ENCODE peak calls at places on chromosome 20, in ten cellular contexts. O is AG04450, X is cardiac muscle cell, F is lower lobe of right lung, T is tibial nerve, L is breast epithelium, K is pancreas, Z is sigmoid colon, E is iPS DF 6.9, S is neural progenitor cell. A is an unnamed sample.

GRCh38 chr20:11869641-11870040 is 48.1 kb upstream of the BTBD3 start:
- DNase-seq in L (no peak), K (no peak), T (no peak), X (no peak), O (no peak), S (no peak), F (no peak), Z (no peak), E (no peak), A (no peak)

GRCh38 chr20:37318046-37318445 is 27.9 kb upstream of the SRC start:
- DNase-seq in K (no peak), S (no peak), F (no peak), T (no peak), X (no peak), E (no peak), L (no peak), O (no peak), Z (no peak), A (no peak)

GRCh38 chr20:37668166-37668565 is 25.7 kb upstream of the CTNNBL1 start:
- DNase-seq in Z (no peak), L (no peak), K (no peak), X (no peak), F (no peak), O (no peak), T (no peak), E (no peak), S (no peak), A (no peak)

GRCh38 chr20:52457826-52458225 is 266.2 kb upstream of the ZFP64 start:
- DNase-seq in Z (no peak), F (no peak), X (no peak), L (no peak), K (no peak), E (no peak), S (no peak), T (no peak), O (no peak), A (no peak)

GRCh38 chr20:32507998-32508774 is 76.9 kb downstream of the NOL4L start:
- DNase-seq in F (no peak), O (no peak), T (no peak), E (no peak), K (no peak), X (no peak), S (no peak), Z (no peak), L (no peak), A (no peak)

GRCh38 chr20:50172347-50173013 is 18.1 kb upstream of the CEBPB start:
- DNase-seq in F (peak; percentile 92), S (peak; percentile 90), K (peak; percentile 85), O (no peak), Z (peak; percentile 96), L (peak; percentile 61), T (peak; percentile 71), X (peak; percentile 83), E (peak; percentile 81), A (no peak)

GRCh38 chr20:20231528-20232298 is 136.2 kb upstream of the INSM1 start:
- DNase-seq in Z (no peak), T (no peak), E (no peak), L (no peak), F (no peak), X (no peak), K (no peak), S (no peak), O (no peak), A (no peak)

GRCh38 chr20:32966382-32966781 is 37.9 kb downstream of the SUN5 start:
- DNase-seq in L (no peak), O (no peak), T (no peak), E (no peak), Z (peak; percentile 40), F (no peak), X (no peak), S (no peak), K (no peak), A (no peak)

GRCh38 chr20:37901667-37902503 is 1.0 kb upstream of the VSTM2L start:
- DNase-seq in F (no peak), L (peak; percentile 19), S (peak; percentile 82), X (peak; percentile 73), T (no peak), Z (no peak), O (peak; percentile 3), E (no peak), K (no peak), A (no peak)

DNA sequence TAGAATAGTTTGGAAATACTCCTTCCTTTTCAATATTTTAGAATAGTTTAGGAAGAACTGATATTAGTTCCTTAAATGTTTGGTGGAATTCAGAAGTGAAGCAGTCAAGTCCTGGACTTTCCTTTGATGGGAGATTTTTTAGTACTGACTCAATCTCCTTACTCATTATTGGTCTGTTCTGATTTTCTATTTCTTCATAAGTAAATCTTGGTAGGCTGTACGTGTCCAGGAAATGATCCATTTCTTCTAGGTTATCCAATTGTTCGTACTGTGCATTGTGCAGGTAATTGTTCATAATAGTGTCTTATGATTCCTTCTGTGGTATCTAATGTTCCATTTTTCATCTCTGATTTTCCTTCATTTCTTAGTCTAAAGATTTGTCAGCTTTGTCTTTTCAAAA is 138.9 kb downstream of the SYCP2 start:
- DNase-seq in Z (no peak), S (no peak), K (no peak), O (no peak), F (no peak), E (no peak), X (no peak), T (no peak), L (no peak), A (no peak)
- H3K9me3 ChIP-seq in Z (no peaks in the 10 kb centered on the region), S (peaks cover 14% of the 10 kb centered on the region), K (no peaks in the 10 kb centered on the region), O (no peaks in the 10 kb centered on the region), F (peaks cover 27% of the 10 kb centered on the region), E (peaks cover 2% of the 10 kb centered on the region), X (no peaks in the 10 kb centered on the region), T (peaks cover 12% of the 10 kb centered on the region), L (peaks cover 4% of the 10 kb centered on the region), A (peaks cover 7% of the 10 kb centered on the region)

GRCh38 chr20:55790178-55790577 is 215.1 kb downstream of the CBLN4 start:
- DNase-seq in S (no peak), E (no peak), F (no peak), Z (no peak), K (no peak), T (no peak), O (no peak), X (no peak), L (no peak), A (no peak)

GRCh38 chr20:55793986-55794385 is 211.3 kb downstream of the CBLN4 start:
- DNase-seq in E (no peak), X (no peak), F (no peak), Z (no peak), K (no peak), O (no peak), L (no peak), S (no peak), T (no peak), A (no peak)

GRCh38 chr20:55792049-55792448 is 213.3 kb downstream of the CBLN4 start:
- DNase-seq in L (no peak), O (no peak), S (no peak), F (no peak), Z (no peak), K (no peak), T (no peak), E (no peak), X (no peak), A (no peak)
- H3K9me3 ChIP-seq in L (no peaks in the 10 kb centered on the region), O (peaks cover 8% of the 10 kb centered on the region), S (peaks cover 13% of the 10 kb centered on the region), F (no peaks in the 10 kb centered on the region), Z (no peaks in the 10 kb centered on the region), K (no peaks in the 10 kb centered on the region), T (no peaks in the 10 kb centered on the region), E (no peaks in the 10 kb centered on the region), X (no peaks in the 10 kb centered on the region), A (no peaks in the 10 kb centered on the region)

GRCh38 chr20:24863356-24863755 is 85.7 kb upstream of the CST7 start:
- DNase-seq in K (no peak), F (no peak), Z (no peak), S (no peak), O (peak; percentile 2), T (no peak), E (no peak), X (peak; percentile 79), L (no peak), A (no peak)
- H3K9me3 ChIP-seq in K (no peaks in the 10 kb centered on the region), F (peaks cover 9% of the 10 kb centered on the region), Z (peaks cover 4% of the 10 kb centered on the region), S (peaks cover 6% of the 10 kb centered on the region), O (peaks cover 5% of the 10 kb centered on the region), T (no peaks in the 10 kb centered on the region), E (peaks cover 3% of the 10 kb centered on the region), X (no peaks in the 10 kb centered on the region), L (peaks cover 12% of the 10 kb centered on the region), A (no peaks in the 10 kb centered on the region)

GRCh38 chr20:61989741-61990140 is 75.9 kb downstream of the TAF4 start:
- DNase-seq in L (no peak), Z (no peak), X (no peak), K (no peak), F (no peak), S (no peak), T (no peak), O (no peak), E (no peak), A (no peak)
- H3K9me3 ChIP-seq in L (peaks cover 20% of the 10 kb centered on the region), Z (peaks cover 3% of the 10 kb centered on the region), X (no peaks in the 10 kb centered on the region), K (no peaks in the 10 kb centered on the region), F (peaks cover 19% of the 10 kb centered on the region), S (no peaks in the 10 kb centered on the region), T (peaks cover 5% of the 10 kb centered on the region), O (peaks cover 28% of the 10 kb centered on the region), E (no peaks in the 10 kb centered on the region), A (peaks cover 3% of the 10 kb centered on the region)

DNA sequence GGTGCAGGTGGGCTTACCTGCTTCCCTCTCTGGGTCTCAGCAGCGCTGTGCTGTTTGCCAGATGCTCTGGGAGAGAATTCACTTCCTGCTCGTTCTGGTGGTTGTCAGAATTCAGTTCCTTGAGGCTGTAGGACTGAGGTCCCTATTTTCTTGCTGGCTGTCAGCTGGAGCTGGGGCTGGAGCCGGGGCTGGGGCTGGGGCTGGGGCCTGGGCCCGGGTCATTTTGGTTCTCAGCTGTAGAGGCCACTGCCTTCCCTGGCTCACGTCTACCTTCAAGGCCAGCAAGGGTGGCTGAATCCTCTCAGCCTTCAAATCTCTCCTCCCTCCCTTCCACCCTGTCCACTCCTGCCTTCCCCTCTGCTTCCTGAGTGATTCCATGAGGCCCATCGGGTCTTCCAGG is 16.8 kb upstream of the PHACTR3 start:
- DNase-seq in K (no peak), S (no peak), F (no peak), Z (no peak), X (no peak), T (no peak), O (no peak), E (no peak), L (no peak), A (no peak)
- H3K9me3 ChIP-seq in K (no peaks in the 10 kb centered on the region), S (no peaks in the 10 kb centered on the region), F (no peaks in the 10 kb centered on the region), Z (no peaks in the 10 kb centered on the region), X (no peaks in the 10 kb centered on the region), T (no peaks in the 10 kb centered on the region), O (no peaks in the 10 kb centered on the region), E (peaks cover 30% of the 10 kb centered on the region), L (peaks cover 7% of the 10 kb centered on the region), A (no peaks in the 10 kb centered on the region)